ENCODE peak calls at places on chromosomes 11 and 22, in six cellular contexts. P is HCT116, U is A549, V is tibial nerve, G is breast epithelium, Q is prostate gland. I is an unnamed sample.

GRCh38 chr11:80831374-80831773 is 1390.5 kb upstream of the TENM4 start:
- DNase-seq in P (no peak), U (no peak), V (no peak), G (no peak), Q (no peak), I (no peak)

GRCh38 chr11:93051181-93051580 is 81.7 kb downstream of the MTNR1B start:
- DNase-seq in P (no peak), U (no peak), V (no peak), G (no peak), Q (no peak), I (no peak)

GRCh38 chr11:63614136-63614664 is at the start of gene PLAAT3:
- DNase-seq in P (peak), U (peak), V (peak), G (peak), Q (no peak), I (peak)

GRCh38 chr11:122186439-122187080 is 70.5 kb upstream of the BLID start:
- DNase-seq in P (peak), U (peak), V (peak), G (no peak), Q (no peak), I (no peak)

GRCh38 chr22:46031066-46031465 is 54.1 kb upstream of the WNT7B start:
- DNase-seq in P (no peak), U (no peak), V (no peak), G (no peak), Q (no peak), I (peak)

GRCh38 chr11:87851234-87851633 is 324.0 kb downstream of the RAB38 start:
- DNase-seq in P (no peak), U (peak), V (no peak), G (no peak), Q (no peak), I (no peak)

GRCh38 chr11:15157181-15157580 is 42.5 kb downstream of the INSC start:
- DNase-seq in P (no peak), U (no peak), V (no peak), G (no peak), Q (no peak), I (no peak)

GRCh38 chr11:10550503-10550902 is 9.5 kb upstream of the RNF141 start:
- DNase-seq in P (no peak), U (peak), V (no peak), G (no peak), Q (no peak), I (no peak)

GRCh38 chr11:34149786-34150185 is 44.4 kb downstream of the NAT10 start:
- DNase-seq in P (no peak), U (peak), V (no peak), G (no peak), Q (no peak), I (no peak)

GRCh38 chr11:66331542-66332370 is 4.5 kb downstream of the RIN1 start:
- DNase-seq in P (no peak), U (no peak), V (no peak), G (no peak), Q (no peak), I (peak)

GRCh38 chr11:10158461-10158860 is 135.6 kb downstream of the SBF2 start:
- DNase-seq in P (no peak), U (no peak), V (no peak), G (no peak), Q (no peak), I (no peak)

GRCh38 chr11:117830674-117831351 is 6.3 kb upstream of the FXYD2 start:
- DNase-seq in P (no peak), U (no peak), V (no peak), G (no peak), Q (no peak), I (no peak)

GRCh38 chr11:77821349-77821851 is 456 bp downstream of the AAMDC start:
- DNase-seq in P (no peak), U (peak), V (peak), G (no peak), Q (peak), I (peak)

GRCh38 chr22:17243524-17243923 is 24.3 kb upstream of the ADA2 start:
- DNase-seq in P (no peak), U (peak), V (no peak), G (no peak), Q (no peak), I (peak)

GRCh38 chr22:50610581-50610980 is 10.0 kb downstream of the MAPK8IP2 start:
- DNase-seq in P (no peak), U (no peak), V (no peak), G (peak), Q (no peak), I (peak)

GRCh38 chr22:50612168-50612714 is 11.6 kb downstream of the MAPK8IP2 start:
- DNase-seq in P (no peak), U (no peak), V (no peak), G (no peak), Q (no peak), I (no peak)

GRCh38 chr22:50612715-50613221 is 12.2 kb downstream of the MAPK8IP2 start:
- DNase-seq in P (no peak), U (no peak), V (no peak), G (peak), Q (no peak), I (peak)

GRCh38 chr22:50611341-50612060 is 10.9 kb downstream of the MAPK8IP2 start:
- DNase-seq in P (no peak), U (no peak), V (no peak), G (peak), Q (no peak), I (peak)

DNA sequence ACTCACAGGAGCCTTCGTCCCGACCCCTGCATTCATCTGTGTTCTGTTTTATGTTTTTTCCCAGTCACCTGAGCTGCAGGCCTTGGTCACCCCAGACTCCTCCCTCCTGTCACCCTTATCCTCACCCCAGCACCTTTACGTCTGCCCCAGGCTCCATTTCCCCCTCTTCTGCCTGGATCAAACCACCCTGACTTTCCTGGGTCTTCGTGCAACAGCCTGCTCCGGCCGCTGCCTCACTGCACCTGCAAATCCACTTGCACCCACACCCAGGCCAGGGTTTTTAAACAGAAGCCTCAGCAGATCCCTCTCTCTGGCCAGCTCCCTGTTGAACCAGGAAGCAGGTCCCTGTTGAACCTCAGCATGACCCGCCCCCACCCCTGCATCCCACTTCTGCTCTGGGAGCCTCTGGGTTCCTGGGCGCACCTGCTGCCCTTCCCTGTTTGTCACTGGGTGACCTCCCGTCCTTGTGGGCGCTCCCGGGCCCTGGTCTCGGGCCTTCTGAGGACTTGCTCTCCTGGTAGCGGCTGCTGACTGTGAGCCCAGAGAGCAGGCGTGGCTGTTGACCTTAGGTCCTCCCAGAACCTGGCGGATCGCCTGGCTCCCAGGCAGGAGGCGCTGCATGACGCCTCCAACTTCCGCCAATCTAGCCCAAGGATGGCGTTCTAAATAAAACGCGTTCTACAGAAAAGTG is 12.8 kb downstream of the MAPK8IP2 start:
- DNase-seq in P (peak), U (no peak), V (no peak), G (peak), Q (peak), I (peak)
- TF ChIP-seq CTCF in P (peak), U (no peak), V (no peak), G (no peak), Q (no peak), I (no peak)

DNA sequence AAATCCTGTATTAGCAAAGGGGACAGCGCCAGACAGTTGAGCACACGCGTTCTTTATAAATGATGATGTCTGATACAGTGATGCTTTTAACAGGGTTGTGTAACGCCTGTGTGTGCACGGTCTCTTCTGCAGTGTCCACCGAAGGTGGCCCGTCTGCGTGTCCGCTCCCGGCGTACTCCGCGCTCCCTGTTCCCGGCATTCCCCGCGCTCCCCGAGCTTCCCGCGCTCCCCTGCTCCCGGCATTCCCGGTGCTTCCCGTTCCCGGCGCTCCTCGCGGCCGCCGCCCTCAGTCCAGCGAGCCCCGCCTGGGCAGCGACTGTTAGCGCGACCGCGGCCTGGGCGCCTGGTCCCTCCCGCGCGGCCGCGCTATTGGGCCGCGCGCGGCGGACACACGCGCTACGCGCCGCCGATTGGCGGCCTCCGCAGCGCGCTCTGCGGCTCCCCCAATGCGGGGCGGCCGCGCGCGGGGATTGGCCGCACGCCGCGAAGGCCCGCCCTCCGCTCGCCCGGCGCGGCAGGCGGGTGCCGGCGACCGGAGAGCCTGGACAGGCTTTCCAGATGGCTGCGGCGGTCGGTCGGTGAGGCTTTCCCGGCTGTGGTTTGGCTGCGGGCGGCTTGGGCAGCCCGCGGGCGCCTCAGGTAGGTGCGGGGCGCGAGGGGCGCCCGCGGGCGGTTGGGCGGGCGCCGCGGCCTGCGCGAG is at the start of gene DGCR8:
- DNase-seq in P (peak), U (peak), V (peak), G (peak), Q (peak), I (peak)
- TF ChIP-seq POLR2A in P (peak), U (peak), V (peak), G (no peak), Q (peak), I (no peak)

DNA sequence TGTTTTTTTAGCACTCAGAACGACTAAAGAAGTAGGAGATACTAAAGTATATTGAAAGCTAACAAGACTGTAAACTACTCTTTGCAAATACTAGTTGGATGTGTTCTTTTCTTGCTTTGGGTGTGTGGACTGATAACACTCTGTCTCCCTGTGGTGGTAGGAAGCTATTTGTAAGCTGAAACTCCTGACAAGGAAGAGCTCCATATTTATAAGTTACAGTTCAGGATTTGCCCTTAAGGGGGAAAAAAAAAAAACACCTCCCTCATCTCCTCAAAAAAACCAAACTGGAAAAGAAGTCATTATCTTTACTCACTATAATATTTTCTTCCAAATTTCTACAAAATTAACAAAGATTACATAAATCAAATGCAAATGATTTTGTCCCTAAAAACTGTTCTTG is 94.9 kb downstream of the LARGE2 start:
- DNase-seq in P (no peak), U (peak), V (no peak), G (no peak), Q (no peak), I (no peak)
- TF ChIP-seq CTCF in P (no peak), U (no peak), V (no peak), G (no peak), Q (no peak), I (no peak)

GRCh38 chr11:114439229-114440120 is at the start of gene REXO2:
- DNase-seq in P (peak), U (peak), V (peak), G (peak), Q (peak), I (peak)
- TF ChIP-seq POLR2A in P (peak), U (peak), V (peak), G (peak), Q (peak), I (peak)

GRCh38 chr11:17407575-17407974 is 19.1 kb upstream of the KCNJ11 start:
- DNase-seq in P (no peak), U (no peak), V (no peak), G (no peak), Q (no peak), I (no peak)

GRCh38 chr11:17406818-17407149 is 18.3 kb upstream of the KCNJ11 start:
- DNase-seq in P (no peak), U (no peak), V (no peak), G (no peak), Q (no peak), I (no peak)

GRCh38 chr11:17405232-17406005 is 17.0 kb upstream of the KCNJ11 start:
- DNase-seq in P (peak), U (peak), V (peak), G (peak), Q (peak), I (peak)

GRCh38 chr11:17408026-17408425 is 19.6 kb upstream of the KCNJ11 start:
- DNase-seq in P (no peak), U (no peak), V (no peak), G (no peak), Q (no peak), I (no peak)

DNA sequence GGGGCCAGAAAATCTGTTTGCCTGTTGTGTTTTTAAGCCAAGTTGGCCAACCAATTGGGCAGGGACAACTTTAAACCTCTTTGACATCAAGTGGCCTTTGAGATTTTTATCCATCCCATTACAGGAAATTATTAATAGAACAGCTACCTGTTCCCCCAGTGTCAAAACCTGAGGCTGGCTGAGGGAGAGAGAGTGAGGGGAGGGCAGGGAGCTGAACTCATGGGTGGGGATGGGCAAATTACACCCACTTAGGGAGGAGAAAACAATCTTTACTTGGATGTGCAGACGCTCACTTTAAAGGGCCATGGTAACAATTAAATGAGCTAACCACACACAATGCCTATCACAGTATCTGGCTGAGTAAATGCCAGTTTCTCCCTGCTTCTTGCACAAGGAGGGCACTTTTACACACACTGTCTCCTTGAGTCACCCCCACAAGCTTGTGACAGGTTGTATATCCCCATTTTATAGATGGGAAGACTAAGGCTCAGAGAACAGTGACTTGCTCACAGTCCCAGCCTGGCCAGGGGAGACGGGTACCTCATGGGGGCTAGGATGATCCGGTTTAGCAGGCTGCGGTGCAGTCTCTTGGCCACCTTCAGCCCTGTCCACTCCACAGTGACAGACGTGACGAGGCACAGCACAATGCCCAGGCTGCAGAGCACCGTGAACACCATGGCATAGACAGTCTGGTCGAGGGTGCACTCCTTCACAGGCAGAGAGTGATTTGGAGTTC is 17.8 kb upstream of the KCNJ11 start:
- DNase-seq in P (no peak), U (no peak), V (no peak), G (no peak), Q (no peak), I (no peak)
- TF ChIP-seq CTCF in P (no peak), U (no peak), V (no peak), G (no peak), Q (no peak), I (no peak)

GRCh38 chr11:61756147-61756451 is 3.7 kb downstream of the MYRF start:
- DNase-seq in P (no peak), U (no peak), V (no peak), G (no peak), Q (no peak), I (no peak)

GRCh38 chr11:61754534-61755482 is 2.4 kb downstream of the MYRF start:
- DNase-seq in P (no peak), U (no peak), V (no peak), G (no peak), Q (no peak), I (peak)

GRCh38 chr11:61753672-61754071 is 1.2 kb downstream of the MYRF start:
- DNase-seq in P (no peak), U (no peak), V (no peak), G (no peak), Q (no peak), I (no peak)

GRCh38 chr11:61757213-61757862 is 4.9 kb downstream of the MYRF start:
- DNase-seq in P (no peak), U (no peak), V (no peak), G (no peak), Q (no peak), I (peak)

GRCh38 chr11:61756452-61757212 is 4.2 kb downstream of the MYRF start:
- DNase-seq in P (peak), U (peak), V (no peak), G (no peak), Q (no peak), I (peak)
- TF ChIP-seq POLR2A in P (no peak), U (peak), V (no peak), G (no peak), Q (no peak), I (no peak)